ENCODE peak calls at places on chromosomes 13 and 19, in five cellular contexts. L is GM03348; A is upper lobe of right lung; R is brain microvascular endothelial cell; F is stimulated activated CD8-positive, alpha-beta memory T cell treated with anti-CD3 and anti-CD28 coated beads, Interleukin-12 subunit alpha, Interleukin-12 subunit beta, amount 100 ng/mL, for 1 hour. G is an unnamed sample.
A peak's percentile ranks its signal among the peaks of the same experiment; 100 is the strongest.

GRCh38 chr19:50252111-50252886 is 48.9 kb downstream of the MYH14 start:
- DNase-seq in L (no peak), A (no peak), R (peak; percentile 16), F (no peak), G (no peak)

GRCh38 chr13:113013878-113014751 is 45.1 kb downstream of the MCF2L start:
- DNase-seq in F (no peak), L (no peak), R (no peak), A (no peak), G (no peak)

GRCh38 chr19:16834747-16835146 is 5.5 kb downstream of the SIN3B start:
- DNase-seq in R (no peak), A (no peak), L (no peak), F (no peak), G (no peak)

GRCh38 chr19:31350693-31351211 is 1.5 kb upstream of the TSHZ3 start:
- DNase-seq in F (no peak), L (peak; percentile 89), R (peak; percentile 22), A (peak; percentile 81), G (no peak)

GRCh38 chr13:24892844-24893243 is 128.9 kb downstream of the RNF17 start:
- DNase-seq in R (no peak), A (no peak), F (no peak), L (no peak), G (no peak)

GRCh38 chr19:36113895-36114762 is 546 bp downstream of the POLR2I start:
- DNase-seq in R (peak; percentile 15), F (no peak), L (peak; percentile 66), A (no peak), G (no peak)

GRCh38 chr19:34365463-34366401 is 736 bp downstream of the GPI start:
- DNase-seq in F (no peak), R (no peak), A (peak; percentile 78), L (peak; percentile 68), G (no peak)

GRCh38 chr19:17475541-17476115 is 5.3 kb downstream of the SLC27A1 start:
- DNase-seq in R (peak; percentile 24), F (no peak), A (no peak), L (peak; percentile 60), G (no peak)

GRCh38 chr19:41649827-41650226 is 23.0 kb upstream of the CEACAM4 start:
- DNase-seq in R (no peak), F (no peak), A (no peak), L (no peak), G (no peak)

GRCh38 chr19:41872775-41873647 is 4.1 kb upstream of the CD79A start:
- DNase-seq in L (peak; percentile 62), F (peak; percentile 52), A (peak; percentile 92), R (peak; percentile 58), G (no peak)

GRCh38 chr19:55638864-55639359 is 1.9 kb upstream of the ZNF580 start:
- DNase-seq in A (peak; percentile 70), R (no peak), L (no peak), F (no peak), G (no peak)

G was measured in chondrocyte.